ENCODE peak calls at places on chromosomes 7 and 10, in four cellular contexts. N is nucleus accumbens; R is stimulated activated CD8-positive, alpha-beta memory T cell treated with anti-CD3 and anti-CD28 coated beads, Interleukin-7, amount 100 ng/mL, for 4 hours; U is colonic mucosa. X is an unnamed sample.

GRCh38 chr10:124602121-124602561 is 140.5 kb downstream of the LHPP start:
- DNase-seq in N (no peak), R (no peak), U (no peak), X (no peak)

GRCh38 chr7:87608443-87608842 is 7.8 kb upstream of the ABCB1 start:
- DNase-seq in N (no peak), R (no peak), U (no peak), X (no peak)

GRCh38 chr7:108424013-108424412 is 32.2 kb downstream of the NRCAM start:
- DNase-seq in N (no peak), R (no peak), U (no peak), X (no peak)

GRCh38 chr10:12512292-12513002 is 163.1 kb downstream of the CAMK1D start:
- DNase-seq in N (no peak), R (no peak), U (peak; percentile 17), X (no peak)

GRCh38 chr10:88337134-88337533 is 246.0 kb downstream of the RNLS start:
- DNase-seq in N (no peak), R (no peak), U (no peak), X (no peak)

GRCh38 chr10:76297787-76298281 is 866.4 kb downstream of the LRMDA start:
- DNase-seq in N (no peak), R (no peak), U (no peak), X (no peak)

GRCh38 chr7:21412953-21413352 is 14.9 kb upstream of the SP4 start:
- DNase-seq in N (no peak), R (no peak), U (no peak), X (no peak)

GRCh38 chr7:89994483-89994882 is 159.8 kb upstream of the STEAP1 start:
- DNase-seq in N (no peak), R (no peak), U (no peak), X (no peak)

X was measured in NK-92 treated with Interleukin-12 subunit alpha and Interleukin-12 subunit beta, amount 100 ng/mL, for 24 hours.